ENCODE peak calls at places on chromosome 14, in six cellular contexts. E is fibroblast of lung; H is EL; W is stimulated activated CD8-positive, alpha-beta memory T cell treated with anti-CD3 and anti-CD28 coated beads, Interleukin-4, amount 100 ng/mL, for 1 hour; U is NCI-H460; Q is Karpas-422. N is an unnamed sample.

GRCh38 chr14:42930058-42930457 is 1323.4 kb downstream of the LRFN5 start:
- DNase-seq in E (no peak), H (no peak), W (no peak), U (no peak), Q (no peak), N (no peak)

GRCh38 chr14:63717704-63718103 is 10.2 kb downstream of the SGPP1 start:
- DNase-seq in E (peak), H (peak), W (no peak), U (no peak), Q (no peak), N (no peak)

GRCh38 chr14:34965912-34966311 is 16.9 kb upstream of the SRP54 start:
- DNase-seq in E (no peak), H (no peak), W (no peak), U (no peak), Q (no peak), N (no peak)

GRCh38 chr14:37637341-37637740 is 41.9 kb downstream of the TTC6 start:
- DNase-seq in E (no peak), H (no peak), W (no peak), U (no peak), Q (peak), N (no peak)

GRCh38 chr14:65958664-65959562 is 527.3 kb upstream of the CCDC196 start:
- DNase-seq in E (peak), H (peak), W (no peak), U (peak), Q (peak), N (no peak)

GRCh38 chr14:93430319-93430801 is 379 bp upstream of the UNC79 start:
- DNase-seq in E (peak), H (no peak), W (no peak), U (no peak), Q (no peak), N (no peak)

GRCh38 chr14:95237121-95237876 is 80.0 kb upstream of the DICER1 start:
- DNase-seq in E (no peak), H (no peak), W (no peak), U (no peak), Q (no peak), N (no peak)

GRCh38 chr14:24381363-24382102 is 13.5 kb downstream of the NFATC4 start:
- DNase-seq in E (no peak), H (no peak), W (no peak), U (no peak), Q (no peak), N (no peak)

GRCh38 chr14:100524933-100525243 is 62.3 kb downstream of the BEGAIN start:
- DNase-seq in E (peak), H (no peak), W (no peak), U (no peak), Q (no peak), N (peak)

GRCh38 chr14:105087963-105088811 is 23.0 kb upstream of the GPR132 start:
- DNase-seq in E (peak), H (peak), W (no peak), U (peak), Q (no peak), N (no peak)

GRCh38 chr14:90111895-90112534 is 50.2 kb downstream of the KCNK13 start:
- DNase-seq in E (peak), H (peak), W (no peak), U (no peak), Q (no peak), N (no peak)

GRCh38 chr14:50599700-50600444 is 39.9 kb downstream of the ATL1 start:
- DNase-seq in E (peak), H (peak), W (no peak), U (peak), Q (peak), N (no peak)

GRCh38 chr14:81323621-81324400 is 76.3 kb downstream of the STON2 start:
- DNase-seq in E (peak), H (no peak), W (no peak), U (peak), Q (no peak), N (no peak)

GRCh38 chr14:50383618-50384225 is 13.0 kb downstream of the CDKL1 start:
- DNase-seq in E (no peak), H (no peak), W (no peak), U (no peak), Q (no peak), N (no peak)

GRCh38 chr14:75933712-75934296 is 48.0 kb downstream of the TGFB3 start:
- DNase-seq in E (no peak), H (no peak), W (no peak), U (no peak), Q (no peak), N (no peak)

GRCh38 chr14:104559769-104560585 is 19.6 kb upstream of the C14orf180 start:
- DNase-seq in E (no peak), H (no peak), W (no peak), U (no peak), Q (peak), N (no peak)

GRCh38 chr14:79011091-79011919 is 841.1 kb downstream of the NRXN3 start:
- DNase-seq in E (peak), H (peak), W (no peak), U (peak), Q (peak), N (no peak)

GRCh38 chr14:77681196-77682157 is 26.3 kb downstream of the ALKBH1 start:
- DNase-seq in E (peak), H (peak), W (no peak), U (no peak), Q (no peak), N (no peak)

GRCh38 chr14:38078393-38078792 is 129.3 kb upstream of the SSTR1 start:
- DNase-seq in E (no peak), H (no peak), W (peak), U (no peak), Q (peak), N (no peak)

GRCh38 chr14:90193925-90194324 is 62.4 kb upstream of the PSMC1 start:
- DNase-seq in E (no peak), H (no peak), W (no peak), U (no peak), Q (peak), N (no peak)

GRCh38 chr14:33686218-33686617 is 264.7 kb downstream of the EGLN3 start:
- DNase-seq in E (peak), H (peak), W (no peak), U (no peak), Q (no peak), N (no peak)

GRCh38 chr14:61812347-61813100 is 50.3 kb downstream of the SNAPC1 start:
- DNase-seq in E (peak), H (peak), W (no peak), U (no peak), Q (no peak), N (no peak)

GRCh38 chr14:88326352-88327103 is 3.5 kb upstream of the KCNK10 start:
- DNase-seq in E (no peak), H (peak), W (no peak), U (no peak), Q (no peak), N (no peak)

GRCh38 chr14:54166049-54166950 is 209.7 kb upstream of the BMP4 start:
- DNase-seq in E (no peak), H (no peak), W (no peak), U (no peak), Q (no peak), N (no peak)

GRCh38 chr14:68788275-68789001 is 4.4 kb downstream of the ZFP36L1 start:
- DNase-seq in E (no peak), H (no peak), W (no peak), U (no peak), Q (no peak), N (no peak)

GRCh38 chr14:29163109-29163508 is 396.5 kb downstream of the FOXG1 start:
- DNase-seq in E (no peak), H (no peak), W (no peak), U (no peak), Q (no peak), N (no peak)

GRCh38 chr14:88004637-88005036 is 298 bp upstream of the GPR65 start:
- DNase-seq in E (no peak), H (no peak), W (no peak), U (no peak), Q (no peak), N (no peak)

GRCh38 chr14:45003924-45004323 is 41.9 kb downstream of the TOGARAM1 start:
- DNase-seq in E (no peak), H (no peak), W (no peak), U (no peak), Q (no peak), N (no peak)

GRCh38 chr14:104682107-104682593 is 7.3 kb upstream of the INF2 start:
- DNase-seq in E (no peak), H (peak), W (no peak), U (peak), Q (no peak), N (no peak)

GRCh38 chr14:35331605-35332516 is 39.7 kb downstream of the PSMA6 start:
- DNase-seq in E (peak), H (peak), W (no peak), U (no peak), Q (no peak), N (peak)

GRCh38 chr14:100822921-100823320 is 3.0 kb upstream of the MEG3 start:
- DNase-seq in E (peak), H (no peak), W (no peak), U (no peak), Q (no peak), N (no peak)

GRCh38 chr14:38870437-38870836 is 232.6 kb downstream of the SEC23A start:
- DNase-seq in E (peak), H (no peak), W (no peak), U (no peak), Q (no peak), N (no peak)

N was measured in type B pancreatic cell.